ENCODE peak calls at places on chromosomes 4 and X, in five cellular contexts. T is stomach, C is tibial nerve, V is uterus, X is HepG2. J is an unnamed sample.

GRCh38 chrX:68942141-68942540 is 113.3 kb downstream of the EFNB1 start:
- DNase-seq in X (no peak), V (no peak), C (no peak), T (peak; percentile 81), J (no peak)

GRCh38 chrX:132463411-132463810 is 25.4 kb downstream of the MBNL3 start:
- DNase-seq in T (no peak), X (no peak), V (no peak), C (no peak), J (no peak)

GRCh38 chr4:64713256-64713840 is 304.1 kb upstream of the TECRL start:
- DNase-seq in X (peak; percentile 38), T (no peak), V (no peak), C (no peak), J (no peak)

GRCh38 chr4:26826721-26827120 is 33.9 kb upstream of the STIM2 start:
- DNase-seq in V (no peak), C (no peak), X (no peak), T (peak; percentile 55), J (no peak)

GRCh38 chrX:150655713-150656266 is 37.4 kb upstream of the MTMR1 start:
- DNase-seq in C (no peak), T (no peak), V (no peak), X (no peak), J (no peak)

GRCh38 chrX:76148753-76149152 is 24.1 kb upstream of the PBDC1 start:
- DNase-seq in X (peak; percentile 17), V (peak; percentile 36), C (no peak), T (no peak), J (no peak)

GRCh38 chr4:76950052-76950845 is 697 bp downstream of the SEPTIN11 start:
- DNase-seq in C (peak; percentile 31), T (peak; percentile 64), X (peak; percentile 25), V (peak; percentile 53), J (peak; percentile 6)

GRCh38 chr4:41124916-41125548 is 89.3 kb downstream of the APBB2 start:
- DNase-seq in C (no peak), T (no peak), V (no peak), X (peak; percentile 66), J (no peak)

GRCh38 chr4:17807446-17807845 is 3.1 kb downstream of the DCAF16 start:
- DNase-seq in X (no peak), T (no peak), C (no peak), V (no peak), J (no peak)

GRCh38 chr4:7620814-7621176 is 186.1 kb upstream of the PSAPL1 start:
- DNase-seq in T (no peak), X (no peak), V (no peak), C (no peak), J (no peak)

GRCh38 chrX:143781103-143781502 is 60.6 kb upstream of the SPANXN2 start:
- DNase-seq in X (no peak), V (no peak), C (no peak), T (no peak), J (peak; percentile 9)

GRCh38 chr4:88573995-88574394 is 18.3 kb upstream of the HERC3 start:
- DNase-seq in C (no peak), V (no peak), X (peak; percentile 13), T (no peak), J (no peak)

GRCh38 chr4:5387457-5387856 is 320.9 kb downstream of the EVC2 start:
- DNase-seq in V (no peak), T (no peak), X (no peak), C (no peak), J (no peak)

GRCh38 chr4:173274744-173275143 is 59.4 kb downstream of the HMGB2 start:
- DNase-seq in X (no peak), V (no peak), T (no peak), C (no peak), J (no peak)

GRCh38 chr4:175290401-175290800 is 372.2 kb downstream of the ADAM29 start:
- DNase-seq in V (no peak), T (no peak), C (no peak), X (no peak), J (no peak)

GRCh38 chrX:1531106-1531890 is 5.7 kb downstream of the P2RY8 start:
- DNase-seq in C (no peak), T (no peak), V (no peak), X (no peak), J (no peak)

GRCh38 chr4:535924-536281 is 36.9 kb downstream of the PIGG start:
- DNase-seq in X (no peak), C (no peak), T (no peak), V (no peak), J (no peak)

GRCh38 chr4:107472265-107472948 is 247.6 kb downstream of the PAPSS1 start:
- DNase-seq in C (no peak), X (no peak), V (no peak), T (no peak), J (no peak)

GRCh38 chr4:83548151-83548905 is 12.4 kb downstream of the GPAT3 start:
- DNase-seq in T (peak; percentile 83), V (peak; percentile 17), X (peak; percentile 88), C (no peak), J (peak; percentile 37)

GRCh38 chrX:78387364-78387763 is 60.0 kb upstream of the CYSLTR1 start:
- DNase-seq in X (no peak), V (no peak), C (no peak), T (no peak), J (no peak)

GRCh38 chr4:83646538-83646937 is 110.6 kb downstream of the GPAT3 start:
- DNase-seq in X (no peak), V (no peak), T (no peak), C (no peak), J (no peak)

GRCh38 chr4:177530561-177530960 is 88.3 kb upstream of the AGA start:
- DNase-seq in T (no peak), C (no peak), V (no peak), X (no peak), J (no peak)

GRCh38 chrX:36577006-36577405 is 431.2 kb upstream of the FAM47C start:
- DNase-seq in T (no peak), V (no peak), X (no peak), C (no peak), J (no peak)

GRCh38 chr4:176755624-176756023 is 37.1 kb downstream of the VEGFC start:
- DNase-seq in X (no peak), V (no peak), T (no peak), C (no peak), J (no peak)

GRCh38 chr4:72631296-72631695 is 62.3 kb upstream of the ADAMTS3 start:
- DNase-seq in T (no peak), V (peak; percentile 72), C (peak; percentile 26), X (no peak), J (peak; percentile 11)

GRCh38 chr4:27154706-27155105 is 294.1 kb downstream of the STIM2 start:
- DNase-seq in T (no peak), C (no peak), X (no peak), V (no peak), J (peak; percentile 2)

GRCh38 chr4:82201303-82201702 is 172.5 kb downstream of the HNRNPD start:
- DNase-seq in T (peak; percentile 42), V (no peak), X (no peak), C (no peak), J (no peak)

GRCh38 chr4:66574145-66574978 is 904.1 kb upstream of the EPHA5 start:
- DNase-seq in V (no peak), X (no peak), C (no peak), T (no peak), J (no peak)

GRCh38 chr4:128862608-128863313 is 53.3 kb downstream of the JADE1 start:
- DNase-seq in V (no peak), X (no peak), T (no peak), C (no peak), J (no peak)
- TF ChIP-seq POLR2A in V (no peak), X (no peak), T (no peak), C (no peak), J (no peak)

DNA sequence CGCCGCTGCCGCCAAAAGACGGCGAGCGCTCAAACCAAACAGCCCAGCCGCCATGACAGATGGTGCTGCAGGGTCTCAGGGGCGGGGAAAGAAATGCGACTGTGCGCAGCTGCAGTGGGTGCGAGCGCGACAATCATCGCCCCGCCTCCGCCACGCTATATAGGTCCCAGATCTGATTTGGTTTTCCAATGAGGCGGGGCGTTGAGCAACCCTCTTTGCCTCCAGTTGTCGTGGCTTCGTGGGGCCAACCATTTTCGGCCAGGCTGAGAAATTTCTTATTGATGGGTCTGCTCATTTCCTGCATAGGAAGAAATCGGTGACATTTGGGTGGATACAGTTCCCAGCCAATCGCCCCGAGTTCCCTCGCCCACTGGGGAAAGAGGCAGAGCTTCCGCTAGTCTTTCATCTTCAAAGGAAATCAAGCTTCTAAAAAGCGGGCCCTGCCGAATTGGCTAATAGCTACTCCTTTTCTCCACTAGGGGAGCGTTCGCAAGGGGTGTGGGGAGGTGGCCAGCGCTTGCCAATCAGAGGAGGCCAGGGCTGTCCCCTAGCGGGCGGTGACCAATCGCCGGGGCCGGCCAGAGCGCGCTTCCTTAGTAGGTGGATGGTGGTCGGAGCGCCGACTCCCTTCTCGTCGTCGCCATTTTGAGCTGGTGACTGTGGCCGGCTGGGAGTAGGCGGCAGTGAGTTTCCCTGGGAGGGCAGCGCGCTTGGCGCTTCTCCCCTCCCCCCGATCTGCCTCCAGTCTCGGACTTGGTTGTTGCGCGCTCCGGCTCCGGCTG is at the start of the genes NDUFB11 and RBM10:
- DNase-seq in V (peak; percentile 90), C (peak; percentile 86), X (peak; percentile 89), T (peak; percentile 92), J (peak; percentile 47)
- TF ChIP-seq POLR2A in V (peak; percentile 68), C (peak; percentile 78), X (peak; percentile 88), T (no peak), J (peak; percentile 79)

DNA sequence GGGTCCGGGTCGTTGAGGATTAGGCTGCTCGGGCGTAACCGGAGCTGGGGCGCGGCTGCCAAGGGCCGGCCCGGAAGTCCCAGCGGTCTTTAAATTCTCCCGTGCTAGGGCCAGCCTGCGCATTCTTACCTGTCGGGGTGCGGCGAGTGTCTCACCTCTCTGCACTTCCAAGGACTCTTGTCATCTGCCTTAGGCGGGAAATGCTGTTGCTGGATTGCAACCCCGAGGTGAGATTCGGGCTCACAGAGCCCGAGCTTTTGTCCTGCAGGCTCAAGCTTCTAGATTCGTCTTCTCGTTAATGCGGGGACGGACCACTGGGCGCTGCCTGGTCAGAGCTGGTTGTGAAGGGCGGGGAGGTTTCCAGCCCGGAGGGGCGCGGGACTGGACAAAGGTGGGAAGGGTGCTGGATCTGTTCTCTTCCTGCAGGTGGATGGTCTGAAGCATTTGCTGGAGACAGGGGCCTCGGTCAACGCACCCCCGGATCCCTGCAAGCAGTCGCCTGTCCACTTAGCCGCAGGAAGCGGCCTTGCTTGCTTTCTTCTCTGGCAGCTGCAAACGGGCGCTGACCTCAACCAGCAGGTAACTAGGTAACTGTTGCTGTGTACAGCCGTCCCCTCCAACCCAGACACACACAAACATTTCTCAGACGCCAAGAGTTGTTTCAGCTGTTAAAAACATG is at the start of gene ANKRD37:
- DNase-seq in C (no peak), X (peak; percentile 68), T (peak; percentile 69), V (no peak), J (no peak)
- TF ChIP-seq POLR2A in C (no peak), X (peak; percentile 97), T (no peak), V (peak; percentile 16), J (peak; percentile 26)

DNA sequence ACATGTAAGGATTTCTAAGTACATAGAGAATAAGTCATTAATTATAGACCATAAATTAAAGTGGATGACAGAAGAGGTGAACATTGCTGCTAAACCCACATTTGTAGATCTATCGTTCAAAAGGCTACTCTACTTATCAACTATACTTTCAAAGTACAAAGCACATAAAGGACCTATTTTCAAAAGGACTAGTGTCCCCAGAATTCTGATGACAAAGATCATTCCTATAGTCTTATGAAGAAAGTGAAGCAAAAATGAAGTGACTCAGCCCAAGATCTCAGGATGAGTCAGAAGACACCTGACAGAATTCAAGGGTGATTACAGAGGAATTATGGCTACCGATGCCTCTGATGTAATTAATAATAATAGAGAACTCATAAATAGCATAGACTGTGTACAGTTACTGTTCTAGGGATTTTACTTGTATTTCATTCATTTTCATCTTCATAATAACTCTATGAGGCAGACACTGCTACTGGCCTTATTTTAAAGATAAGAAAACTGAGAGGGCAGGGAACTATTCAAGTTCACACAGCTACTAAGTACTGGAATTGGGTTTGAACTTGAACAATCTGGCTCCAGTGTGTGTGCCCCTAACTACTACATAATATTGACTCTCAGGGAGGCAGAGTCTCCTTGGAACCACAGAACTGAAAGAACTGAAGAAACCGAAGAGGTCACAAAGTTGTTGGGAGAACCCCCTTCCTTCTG is 17.1 kb downstream of the USP46 start:
- DNase-seq in T (no peak), V (no peak), C (no peak), X (no peak), J (no peak)
- TF ChIP-seq POLR2A in T (no peak), V (no peak), C (no peak), X (no peak), J (no peak)

J was measured in H54.